ENCODE peak calls at places on chromosomes 11 and 22, in four cellular contexts. T, F, Y and L are unnamed samples.

GRCh38 chr11:13046626-13047570 is 37.8 kb downstream of the RASSF10 start:
- DNase-seq in T (no peak), F (no peak), Y (no peak), L (no peak)

GRCh38 chr11:6307879-6308278 is 12.4 kb downstream of the CAVIN3 start:
- DNase-seq in T (no peak), F (no peak), Y (no peak), L (no peak)

GRCh38 chr11:10181811-10182210 is 112.2 kb downstream of the SBF2 start:
- DNase-seq in T (no peak), F (no peak), Y (no peak), L (no peak)

GRCh38 chr11:12045914-12046635 is 37.6 kb upstream of the DKK3 start:
- DNase-seq in T (no peak), F (no peak), Y (no peak), L (no peak)

GRCh38 chr22:50470491-50470890 is 4.3 kb downstream of the SBF1 start:
- DNase-seq in T (no peak), F (peak), Y (no peak), L (no peak)

GRCh38 chr11:2196970-2197770 is 25.6 kb upstream of the TH start:
- DNase-seq in T (peak), F (peak), Y (peak), L (peak)

GRCh38 chr22:47564651-47565050 is 802.2 kb downstream of the TBC1D22A start:
- DNase-seq in T (no peak), F (no peak), Y (no peak), L (no peak)

GRCh38 chr11:14907411-14908213 is 15.6 kb upstream of the CYP2R1 start:
- DNase-seq in T (peak), F (peak), Y (peak), L (no peak)

GRCh38 chr11:128956401-128957203 is 13.9 kb upstream of the TP53AIP1 start:
- DNase-seq in T (no peak), F (no peak), Y (no peak), L (peak)

GRCh38 chr11:34899633-34900016 is 16.6 kb downstream of the APIP start:
- DNase-seq in T (no peak), F (no peak), Y (no peak), L (no peak)

GRCh38 chr11:66950113-66950535 is 8.1 kb downstream of the PC start:
- DNase-seq in T (no peak), F (no peak), Y (no peak), L (no peak)

GRCh38 chr22:47200273-47201051 is 438.0 kb downstream of the TBC1D22A start:
- DNase-seq in T (peak), F (no peak), Y (peak), L (no peak)

GRCh38 chr11:10946072-10946471 is 88.2 kb upstream of the ZBED5 start:
- DNase-seq in T (no peak), F (no peak), Y (no peak), L (no peak)

GRCh38 chr11:70655816-70656215 is 257.5 kb downstream of the CTTN start:
- DNase-seq in T (no peak), F (no peak), Y (no peak), L (no peak)

GRCh38 chr11:86370171-86370570 is 4.5 kb upstream of the CCDC81 start:
- DNase-seq in T (no peak), F (no peak), Y (no peak), L (no peak)

GRCh38 chr22:42873361-42873760 is 16.3 kb upstream of the ARFGAP3 start:
- DNase-seq in T (no peak), F (no peak), Y (no peak), L (no peak)

GRCh38 chr22:50141462-50141861 is 29.1 kb upstream of the PANX2 start:
- DNase-seq in T (no peak), F (no peak), Y (no peak), L (no peak)

GRCh38 chr22:36731916-36732315 is 28.4 kb upstream of the CACNG2 start:
- DNase-seq in T (peak), F (peak), Y (peak), L (no peak)

GRCh38 chr11:130527648-130528300 is 79.3 kb downstream of the ADAMTS15 start:
- DNase-seq in T (no peak), F (no peak), Y (no peak), L (no peak)

GRCh38 chr11:96044311-96044710 is 120.4 kb upstream of the MTMR2 start:
- DNase-seq in T (no peak), F (no peak), Y (no peak), L (no peak)

GRCh38 chr11:4647795-4648194 is 4.0 kb downstream of the OR51E1 start:
- DNase-seq in T (no peak), F (no peak), Y (no peak), L (no peak)

GRCh38 chr11:21511835-21512440 is 680.9 kb upstream of the ANO5 start:
- DNase-seq in T (peak), F (no peak), Y (peak), L (no peak)

GRCh38 chr11:58301576-58301975 is 33.5 kb upstream of the OR10W1 start:
- DNase-seq in T (no peak), F (no peak), Y (no peak), L (peak)

GRCh38 chr11:72580648-72580950 is 93.6 kb downstream of the PDE2A start:
- DNase-seq in T (no peak), F (no peak), Y (peak), L (no peak)

GRCh38 chr11:95498731-95499396 is 267.9 kb upstream of the SESN3 start:
- DNase-seq in T (no peak), F (no peak), Y (no peak), L (no peak)

GRCh38 chr11:103109818-103110388 is 677 bp downstream of the DYNC2H1 start:
- DNase-seq in T (no peak), F (peak), Y (no peak), L (no peak)

GRCh38 chr11:100632970-100633452 is 54.1 kb upstream of the ARHGAP42 start:
- DNase-seq in T (peak), F (no peak), Y (peak), L (no peak)

GRCh38 chr22:18119409-18120110 is 9.0 kb downstream of the TUBA8 start:
- DNase-seq in T (no peak), F (no peak), Y (peak), L (no peak)

GRCh38 chr11:19546325-19546724 is 166.3 kb upstream of the NAV2 start:
- DNase-seq in T (no peak), F (no peak), Y (no peak), L (no peak)

GRCh38 chr11:17405232-17406005 is 17.0 kb upstream of the KCNJ11 start:
- DNase-seq in T (peak), F (peak), Y (peak), L (no peak)

GRCh38 chr11:116984589-116984988 is 113.6 kb downstream of the SIK3 start:
- DNase-seq in T (no peak), F (no peak), Y (no peak), L (peak)
- H3K4me3 ChIP-seq in T (no peak), F (no peak), Y (no peak), L (no peak)

DNA sequence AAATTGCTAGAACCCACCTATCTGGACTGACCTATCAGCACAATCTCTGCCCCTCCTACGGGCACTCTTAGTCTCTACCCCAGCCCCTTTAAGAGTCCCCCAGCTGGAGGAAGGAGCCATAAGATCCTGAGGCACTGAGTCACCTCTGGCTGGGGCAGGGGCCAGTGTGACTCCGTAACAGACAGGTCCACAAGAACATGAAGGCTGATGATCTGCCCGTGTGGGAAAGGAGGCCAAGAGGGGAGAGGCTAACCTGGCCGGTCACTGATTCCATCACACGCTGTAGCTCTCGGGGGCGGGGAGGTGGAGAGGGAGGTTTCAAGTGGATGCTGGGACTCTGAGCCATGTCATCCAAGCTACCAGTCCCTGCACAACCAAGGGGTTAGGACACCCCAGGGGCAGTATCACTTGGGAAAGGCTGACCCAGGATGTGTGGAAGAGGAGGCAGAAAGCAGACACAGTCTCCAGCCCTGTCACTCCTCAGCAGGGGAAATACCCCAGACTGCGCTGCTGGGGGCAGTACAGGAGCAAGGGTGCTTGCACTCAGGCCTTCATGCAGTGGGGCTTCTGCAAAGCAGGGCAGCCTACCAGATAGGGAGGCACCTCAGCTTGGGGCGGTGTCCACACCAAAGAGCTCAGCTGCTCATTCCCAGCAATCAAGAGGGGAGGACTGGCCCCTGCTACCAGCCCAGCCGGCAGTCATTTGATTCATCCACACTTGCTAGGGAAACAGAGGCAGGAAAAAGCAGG is 22.3 kb downstream of the ARHGAP1 start:
- DNase-seq in T (no peak), F (no peak), Y (peak), L (no peak)
- TF ChIP-seq CTCF in T (no peak), F (no peak), Y (no peak), L (no peak)

GRCh38 chr11:8911040-8911823 is at the start of gene AKIP1:
- DNase-seq in T (peak), F (peak), Y (peak), L (peak)

GRCh38 chr11:8917157-8917820 is 6.3 kb downstream of the AKIP1 start:
- DNase-seq in T (no peak), F (no peak), Y (peak), L (peak)

GRCh38 chr11:8914661-8915018 is 3.7 kb downstream of the AKIP1 start:
- DNase-seq in T (no peak), F (no peak), Y (no peak), L (no peak)

GRCh38 chr11:8910662-8911039 is 338 bp upstream of the AKIP1 start:
- DNase-seq in T (no peak), F (no peak), Y (no peak), L (no peak)

DNA sequence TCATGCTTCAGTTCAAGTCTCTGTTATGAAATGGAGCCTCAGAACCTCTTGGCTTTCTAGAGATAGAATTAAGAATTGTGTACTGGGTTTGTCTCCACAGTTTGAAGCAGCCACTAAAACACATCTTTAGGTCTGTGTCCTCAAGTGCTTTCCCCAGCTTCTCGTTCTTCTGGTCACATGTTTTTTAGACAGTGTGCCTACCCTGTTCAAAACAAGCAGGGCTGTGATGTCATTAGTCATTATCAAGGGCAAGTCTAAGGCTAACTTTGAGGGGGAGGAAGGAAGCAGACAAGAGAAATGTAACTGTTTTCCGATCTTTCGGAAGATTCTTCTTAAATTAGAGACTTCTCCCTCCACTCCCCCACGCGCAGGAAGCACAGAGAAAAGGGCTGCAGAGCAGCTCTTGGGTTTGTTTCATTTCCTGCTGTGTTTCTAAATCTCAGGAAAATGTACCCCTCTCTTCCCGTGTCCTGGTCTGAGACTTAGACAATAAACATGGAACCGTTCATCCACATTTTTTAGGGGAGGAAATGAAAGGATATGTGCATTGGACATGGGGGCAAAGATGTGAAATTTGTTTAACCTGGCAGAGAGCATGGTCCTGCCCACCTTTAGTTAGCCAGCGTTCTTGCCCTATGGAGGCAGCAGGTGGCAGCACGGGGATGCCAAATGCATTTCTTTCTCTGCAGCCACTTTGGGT is 3.1 kb downstream of the AKIP1 start:
- DNase-seq in T (no peak), F (peak), Y (no peak), L (no peak)
- H3K4me3 ChIP-seq in T (no peak), F (no peak), Y (peak), L (no peak)

GRCh38 chr11:61701298-61701993 is 21.3 kb downstream of the DAGLA start:
- DNase-seq in T (no peak), F (no peak), Y (no peak), L (no peak)
- TF ChIP-seq CTCF in T (no peak), F (peak), Y (peak), L (peak)

GRCh38 chr11:124441081-124441480 is 4.4 kb downstream of the OR8B8 start:
- DNase-seq in T (no peak), F (no peak), Y (no peak), L (no peak)
- H3K4me3 ChIP-seq in T (no peak), F (no peak), Y (no peak), L (no peak)

GRCh38 chr11:120715239-120715638 is 203.7 kb downstream of the GRIK4 start:
- DNase-seq in T (no peak), F (no peak), Y (no peak), L (no peak)
- TF ChIP-seq CTCF in T (peak), F (no peak), Y (peak), L (peak)

GRCh38 chr22:29072193-29072978 is 449 bp upstream of the KREMEN1 start:
- DNase-seq in T (peak), F (peak), Y (peak), L (no peak)
- H3K4me3 ChIP-seq in T (peak), F (peak), Y (peak), L (peak)

GRCh38 chr22:19430890-19431541 is 517 bp downstream of the HIRA start:
- DNase-seq in T (peak), F (peak), Y (peak), L (no peak)
- TF ChIP-seq CTCF in T (no peak), F (no peak), Y (no peak), L (peak)

GRCh38 chr22:31893460-31893859 is 50.9 kb upstream of the YWHAH start:
- DNase-seq in T (no peak), F (no peak), Y (no peak), L (no peak)
- H3K4me3 ChIP-seq in T (no peak), F (no peak), Y (no peak), L (no peak)